ENCODE peak calls at places on chromosomes 2 and 18, in five cellular contexts. O, A, N, F and Y are unnamed samples.

GRCh38 chr2:96085541-96086355 is 30.6 kb downstream of the ADRA2B start:
- DNase-seq in O (no peak), A (no peak), N (no peak), F (no peak), Y (no peak)

GRCh38 chr2:189580267-189580661 is 322 bp downstream of the SLC40A1 start:
- DNase-seq in O (peak), A (peak), N (no peak), F (peak), Y (peak)

GRCh38 chr2:32947484-32948143 is 861 bp downstream of the LTBP1 start:
- DNase-seq in O (peak), A (no peak), N (no peak), F (peak), Y (peak)

GRCh38 chr18:2894131-2894840 is 47.5 kb downstream of the EMILIN2 start:
- DNase-seq in O (no peak), A (peak), N (no peak), F (peak), Y (no peak)

GRCh38 chr2:74690571-74690970 is 36.5 kb downstream of the SEMA4F start:
- DNase-seq in O (peak), A (peak), N (peak), F (peak), Y (peak)

GRCh38 chr2:166610180-166610919 is 116.3 kb upstream of the SCN7A start:
- DNase-seq in O (no peak), A (no peak), N (no peak), F (no peak), Y (no peak)

GRCh38 chr2:226611944-226612318 is 187.7 kb downstream of the IRS1 start:
- DNase-seq in O (no peak), A (no peak), N (no peak), F (no peak), Y (no peak)

GRCh38 chr2:200302940-200303727 is 3.4 kb upstream of the SPATS2L start:
- DNase-seq in O (no peak), A (peak), N (no peak), F (no peak), Y (no peak)

GRCh38 chr18:13266208-13267100 is 47.9 kb downstream of the LDLRAD4 start:
- DNase-seq in O (no peak), A (no peak), N (no peak), F (no peak), Y (no peak)

GRCh38 chr2:167100526-167100925 is 212.2 kb downstream of the XIRP2 start:
- DNase-seq in O (no peak), A (no peak), N (no peak), F (no peak), Y (no peak)

GRCh38 chr2:191578031-191578430 is 99.9 kb upstream of the NABP1 start:
- DNase-seq in O (no peak), A (no peak), N (no peak), F (no peak), Y (no peak)

GRCh38 chr2:191580581-191580980 is 97.4 kb upstream of the NABP1 start:
- DNase-seq in O (no peak), A (no peak), N (no peak), F (no peak), Y (no peak)

GRCh38 chr2:191577611-191578010 is 100.3 kb upstream of the NABP1 start:
- DNase-seq in O (no peak), A (no peak), N (no peak), F (no peak), Y (no peak)

GRCh38 chr2:191581003-191581402 is 96.9 kb upstream of the NABP1 start:
- DNase-seq in O (no peak), A (no peak), N (no peak), F (no peak), Y (no peak)

GRCh38 chr2:191582355-191582754 is 95.6 kb upstream of the NABP1 start:
- DNase-seq in O (no peak), A (peak), N (no peak), F (no peak), Y (no peak)
- TF ChIP-seq GABPA in O (no peak), A (no peak), N (no peak), F (no peak), Y (no peak)

GRCh38 chr2:161871113-161871512 is 202.9 kb downstream of the DPP4 start:
- DNase-seq in O (no peak), A (no peak), N (no peak), F (no peak), Y (no peak)
- TF ChIP-seq POLR2AphosphoS5 in O (no peak), A (no peak), N (no peak), F (no peak), Y (no peak)

DNA sequence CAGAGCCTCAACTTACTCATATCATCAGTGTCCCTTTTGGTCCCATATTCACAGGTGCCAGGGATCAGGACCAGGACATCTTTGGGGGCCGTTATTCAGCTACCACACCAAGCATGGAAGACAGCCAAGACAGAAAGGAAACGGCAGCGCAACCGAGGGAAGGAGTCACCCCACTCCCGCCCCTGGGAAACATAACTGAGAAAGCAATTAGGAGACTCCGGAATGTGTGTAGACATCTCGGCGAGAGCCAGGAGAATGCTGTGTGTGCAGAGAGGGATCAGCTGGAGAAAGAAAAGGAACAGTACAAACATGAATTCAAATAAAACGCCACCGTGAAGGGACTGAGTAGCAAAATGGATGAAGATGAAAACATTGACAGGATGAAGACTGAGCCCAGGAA is 13.4 kb upstream of the BOK start:
- DNase-seq in O (no peak), A (no peak), N (no peak), F (no peak), Y (no peak)
- TF ChIP-seq GABPA in O (no peak), A (no peak), N (no peak), F (no peak), Y (no peak)

GRCh38 chr2:99852376-99852934 is 289.9 kb downstream of the AFF3 start:
- DNase-seq in O (no peak), A (no peak), N (no peak), F (no peak), Y (no peak)
- TF ChIP-seq POLR2AphosphoS5 in O (no peak), A (no peak), N (no peak), F (no peak), Y (no peak)

GRCh38 chr2:97701851-97702465 is 11.4 kb upstream of the ZAP70 start:
- DNase-seq in O (no peak), A (no peak), N (no peak), F (no peak), Y (no peak)

GRCh38 chr2:97699765-97700444 is 13.5 kb upstream of the ZAP70 start:
- DNase-seq in O (peak), A (peak), N (no peak), F (peak), Y (peak)

GRCh38 chr2:97704989-97705388 is 8.4 kb upstream of the ZAP70 start:
- DNase-seq in O (no peak), A (no peak), N (no peak), F (no peak), Y (no peak)

GRCh38 chr2:97701186-97701585 is 12.2 kb upstream of the ZAP70 start:
- DNase-seq in O (no peak), A (no peak), N (no peak), F (no peak), Y (no peak)

GRCh38 chr2:97702731-97703470 is 10.5 kb upstream of the ZAP70 start:
- DNase-seq in O (no peak), A (no peak), N (no peak), F (no peak), Y (no peak)
- TF ChIP-seq GABPA in O (no peak), A (no peak), N (no peak), F (no peak), Y (no peak)

DNA sequence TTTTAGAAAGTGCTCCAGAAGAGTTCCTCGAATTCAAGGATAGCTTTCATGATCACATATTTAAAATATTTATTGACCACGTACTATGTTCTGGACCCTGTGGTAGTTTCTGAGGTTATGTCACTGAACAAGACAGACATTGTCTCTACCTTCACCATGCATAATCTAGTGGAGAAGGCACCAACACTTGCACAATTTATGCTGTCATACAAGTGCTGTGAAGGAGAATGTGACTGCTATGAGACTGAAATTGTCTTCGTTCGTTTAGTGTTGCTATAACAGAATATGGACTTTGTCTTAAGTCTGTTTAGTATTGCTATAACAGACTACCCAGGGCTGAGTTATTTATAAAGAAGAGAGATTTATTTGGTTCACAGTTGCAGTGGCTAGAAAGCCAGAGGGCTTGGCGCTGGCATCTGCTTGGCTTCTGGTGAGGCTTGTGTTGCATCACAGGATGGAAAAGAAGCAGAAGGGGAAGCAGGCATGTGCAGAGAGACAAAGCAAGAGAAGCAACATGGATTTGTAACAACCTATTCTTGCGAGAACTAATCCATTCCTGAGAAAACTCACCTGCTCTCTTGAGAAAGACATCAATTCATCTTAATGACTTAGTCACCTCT is 50.0 kb upstream of the RFX8 start:
- DNase-seq in O (no peak), A (peak), N (no peak), F (no peak), Y (peak)
- TF ChIP-seq POLR2AphosphoS5 in O (no peak), A (no peak), N (no peak), F (no peak), Y (peak)

GRCh38 chr2:68828887-68829708 is 42.1 kb downstream of the BMP10 start:
- DNase-seq in O (peak), A (peak), N (no peak), F (peak), Y (peak)

GRCh38 chr2:68829764-68830163 is 41.4 kb downstream of the BMP10 start:
- DNase-seq in O (no peak), A (no peak), N (no peak), F (no peak), Y (no peak)

GRCh38 chr2:68833162-68833561 is 38.0 kb downstream of the BMP10 start:
- DNase-seq in O (no peak), A (no peak), N (no peak), F (no peak), Y (no peak)

GRCh38 chr2:68832161-68832869 is 38.9 kb downstream of the BMP10 start:
- DNase-seq in O (no peak), A (no peak), N (peak), F (peak), Y (peak)

DNA sequence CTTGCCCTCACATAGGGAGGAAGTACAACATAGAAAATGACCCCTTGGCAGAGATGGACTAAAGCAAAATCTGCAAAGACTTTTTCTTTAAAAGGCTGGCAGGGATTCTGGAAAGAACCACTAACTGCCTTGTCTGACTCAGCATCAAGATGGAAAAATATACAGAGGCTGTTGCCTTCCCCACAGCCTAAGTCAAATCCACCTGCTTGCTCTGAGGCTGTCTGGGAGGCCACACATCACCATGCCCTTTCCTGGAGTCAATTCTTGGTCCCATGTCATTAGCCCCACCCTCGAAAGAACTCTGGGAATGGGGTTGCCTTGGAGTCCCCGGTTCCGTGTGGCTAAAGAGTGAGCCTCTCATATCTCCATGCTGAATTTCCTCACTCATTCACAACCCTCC is 39.5 kb downstream of the BMP10 start:
- DNase-seq in O (no peak), A (no peak), N (no peak), F (no peak), Y (no peak)
- TF ChIP-seq GABPA in O (no peak), A (no peak), N (no peak), F (no peak), Y (no peak)

DNA sequence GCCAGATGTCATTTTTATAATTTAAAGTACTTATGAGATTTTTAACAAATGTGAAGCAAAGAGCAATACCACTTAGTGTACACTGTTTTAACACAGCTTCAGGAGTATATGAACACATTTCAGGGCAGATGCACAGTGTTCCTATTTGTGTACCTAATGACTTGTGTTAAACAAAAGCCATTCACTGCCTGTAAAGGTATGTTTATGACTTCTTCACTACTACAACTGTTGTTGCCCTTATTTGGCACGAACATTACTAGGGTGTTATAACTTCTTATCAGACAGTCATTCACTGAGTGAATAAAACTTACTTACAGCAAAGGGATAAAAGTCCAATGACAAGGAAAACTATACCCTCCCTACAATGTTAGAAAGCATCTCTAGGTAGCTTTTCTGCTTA is 85.4 kb upstream of the CAVIN2 start:
- DNase-seq in O (no peak), A (no peak), N (no peak), F (no peak), Y (no peak)
- TF ChIP-seq POLR2AphosphoS5 in O (no peak), A (no peak), N (no peak), F (no peak), Y (no peak)

DNA sequence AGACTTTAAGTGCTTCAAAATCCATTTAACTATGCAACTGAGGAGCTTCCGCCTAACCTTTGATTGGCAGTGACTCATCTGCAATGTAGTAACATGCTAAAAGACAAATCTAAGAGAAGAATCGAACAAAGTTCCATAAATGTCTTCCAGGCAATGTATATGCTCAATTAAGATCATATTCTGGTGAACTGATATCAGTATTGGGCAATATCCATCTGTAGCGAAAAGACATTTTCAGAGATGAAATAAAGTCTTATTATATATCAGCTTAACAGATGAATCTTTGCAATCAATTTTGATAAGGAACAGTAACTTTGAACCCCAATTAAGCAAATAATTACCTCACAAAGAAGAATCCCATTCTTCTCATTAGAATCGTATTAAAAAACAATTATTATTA is 11.6 kb downstream of the ZC3H8 start:
- DNase-seq in O (no peak), A (no peak), N (no peak), F (no peak), Y (no peak)
- TF ChIP-seq GABPA in O (no peak), A (no peak), N (no peak), F (no peak), Y (no peak)

GRCh38 chr2:73283545-73284295 is 558 bp downstream of the FBXO41 start:
- DNase-seq in O (no peak), A (no peak), N (no peak), F (peak), Y (peak)
- TF ChIP-seq POLR2AphosphoS5 in O (no peak), A (no peak), N (no peak), F (no peak), Y (no peak)